ENCODE peak calls at places on chromosomes 3 and 15, in four cellular contexts. Z is A549, X is brain microvascular endothelial cell, I is mammary epithelial cell. Q is an unnamed sample.

GRCh38 chr3:155391583-155391982 is 98.1 kb upstream of the STRIT1 start:
- DNase-seq in Z (peak), X (peak), I (peak), Q (peak)

GRCh38 chr15:77608774-77609173 is 23.9 kb downstream of the LINGO1 start:
- DNase-seq in Z (no peak), X (no peak), I (no peak), Q (no peak)

GRCh38 chr15:60685346-60685937 is 206.5 kb upstream of the ICE2 start:
- DNase-seq in Z (no peak), X (no peak), I (no peak), Q (no peak)

GRCh38 chr3:188868803-188869202 is 303.0 kb upstream of the TPRG1 start:
- DNase-seq in Z (no peak), X (no peak), I (no peak), Q (no peak)

GRCh38 chr15:27077790-27078189 is 106.8 kb downstream of the GABRG3 start:
- DNase-seq in Z (no peak), X (no peak), I (no peak), Q (no peak)

GRCh38 chr15:91456921-91457320 is 356.9 kb downstream of the SV2B start:
- DNase-seq in Z (no peak), X (no peak), I (peak), Q (no peak)

GRCh38 chr3:61569856-61570255 is 8.5 kb downstream of the PTPRG start:
- DNase-seq in Z (no peak), X (no peak), I (no peak), Q (no peak)

GRCh38 chr15:31476411-31476810 is 149.8 kb downstream of the KLF13 start:
- DNase-seq in Z (no peak), X (no peak), I (no peak), Q (no peak)

GRCh38 chr15:44219073-44219472 is 24.0 kb upstream of the FRMD5 start:
- DNase-seq in Z (no peak), X (no peak), I (no peak), Q (no peak)

GRCh38 chr15:60620707-60621106 is 141.8 kb upstream of the ICE2 start:
- DNase-seq in Z (no peak), X (no peak), I (no peak), Q (no peak)

GRCh38 chr15:33089878-33090757 is 104.4 kb downstream of the FMN1 start:
- DNase-seq in Z (no peak), X (peak), I (peak), Q (no peak)

GRCh38 chr3:197694251-197694650 is 42.5 kb downstream of the RUBCN start:
- DNase-seq in Z (no peak), X (no peak), I (no peak), Q (no peak)

GRCh38 chr15:29734917-29735572 is 87.2 kb downstream of the TJP1 start:
- DNase-seq in Z (peak), X (peak), I (no peak), Q (no peak)

GRCh38 chr3:160003520-160004128 is 15.0 kb downstream of the IL12A start:
- DNase-seq in Z (peak), X (peak), I (peak), Q (no peak)

GRCh38 chr3:175338775-175339535 is 479.8 kb downstream of the NAALADL2 start:
- DNase-seq in Z (peak), X (peak), I (peak), Q (peak)

DNA sequence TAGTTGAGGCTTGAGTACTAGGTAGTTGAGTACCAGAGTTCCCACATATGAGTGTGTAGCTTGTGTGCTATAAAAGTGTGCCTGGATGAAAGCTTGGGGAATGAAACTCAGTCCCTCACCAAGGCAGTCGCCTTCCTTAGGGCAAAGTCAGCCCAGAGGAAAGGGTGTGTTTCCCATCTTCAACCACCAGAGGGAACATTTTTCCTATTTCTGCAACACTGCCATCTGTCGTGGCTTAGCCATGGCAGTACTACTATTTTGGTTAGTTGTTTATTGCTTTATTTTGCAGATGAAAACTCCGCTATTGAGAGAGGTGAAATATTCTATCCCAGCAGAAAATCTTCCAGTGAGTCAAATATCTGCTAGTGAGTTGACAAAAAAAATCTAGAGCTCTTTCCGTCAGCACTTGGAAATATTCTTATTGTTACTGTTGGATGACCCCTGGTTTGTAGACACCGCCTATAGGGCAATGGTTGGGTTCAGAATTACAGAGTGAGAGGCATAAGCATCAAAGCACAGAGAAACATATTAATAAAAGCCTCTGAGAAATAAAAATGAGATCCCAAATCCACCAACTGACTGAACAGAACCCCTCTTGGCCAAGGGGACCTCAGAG is 239.9 kb downstream of the CPNE4 start:
- DNase-seq in Z (peak), X (peak), I (peak), Q (peak)
- TF ChIP-seq CTCF in Z (peak), X (peak), I (peak), Q (peak)

GRCh38 chr3:80063535-80063934 is 295.7 kb upstream of the ROBO1 start:
- DNase-seq in Z (no peak), X (no peak), I (no peak), Q (no peak)

DNA sequence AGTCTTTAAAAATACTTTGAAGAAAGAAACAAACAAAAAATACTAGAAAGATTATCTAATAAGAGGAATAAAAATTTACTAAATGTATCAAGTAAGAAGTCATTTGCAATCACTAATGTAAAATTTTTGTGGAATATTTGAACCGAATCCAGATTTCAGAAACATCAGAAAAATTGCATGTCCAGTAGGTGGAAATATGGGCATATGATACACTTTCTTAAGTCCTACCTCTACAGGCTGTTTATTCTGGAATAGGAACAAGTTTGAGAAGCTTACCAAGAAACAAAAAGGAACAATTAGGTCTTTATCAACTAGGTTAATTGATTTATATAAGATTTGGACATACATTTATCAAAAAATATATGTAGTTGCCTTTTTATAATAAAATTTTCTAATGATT is 292.9 kb upstream of the ROBO1 start:
- DNase-seq in Z (no peak), X (no peak), I (no peak), Q (no peak)
- TF ChIP-seq CTCF in Z (no peak), X (no peak), I (no peak), Q (no peak)

GRCh38 chr3:71046791-71047190 is 536.7 kb downstream of the FOXP1 start:
- DNase-seq in Z (no peak), X (no peak), I (no peak), Q (no peak)
- TF ChIP-seq CTCF in Z (no peak), X (no peak), I (no peak), Q (no peak)

DNA sequence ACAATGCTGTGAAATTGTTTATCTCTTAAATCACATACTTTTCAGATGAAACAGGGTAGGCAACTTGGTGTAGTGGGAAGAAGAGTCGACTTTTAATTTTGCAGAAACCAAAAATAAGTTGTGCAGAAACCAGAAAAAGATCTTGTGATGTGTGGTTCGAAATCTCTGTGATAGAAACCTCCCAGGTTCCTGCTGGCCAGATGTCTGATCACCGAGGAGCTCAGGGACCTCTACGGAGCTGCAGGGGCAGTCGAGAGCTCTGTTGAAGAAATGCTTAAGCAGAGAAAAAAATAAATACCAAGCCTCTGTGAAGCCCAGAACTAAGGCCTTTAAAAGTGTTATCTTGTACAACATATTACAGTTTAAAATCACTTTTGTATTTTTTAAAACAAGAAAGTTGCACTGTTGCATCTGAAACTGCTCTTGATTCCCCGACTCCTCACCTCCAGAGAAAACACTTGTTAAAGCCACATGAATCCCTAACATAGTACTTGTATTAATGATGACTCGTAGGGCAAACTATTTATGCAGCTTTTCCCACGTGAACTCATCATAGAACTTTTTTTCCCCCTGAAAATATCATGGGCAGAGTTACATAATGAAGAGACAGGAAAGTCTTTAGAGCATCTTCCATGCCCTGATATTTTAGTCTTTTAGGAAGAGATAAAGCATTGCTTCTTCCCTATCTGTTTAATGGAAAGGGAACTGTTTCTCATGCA is 51.3 kb downstream of the CCK start:
- DNase-seq in Z (no peak), X (no peak), I (peak), Q (no peak)
- TF ChIP-seq CTCF in Z (no peak), X (peak), I (no peak), Q (no peak)

DNA sequence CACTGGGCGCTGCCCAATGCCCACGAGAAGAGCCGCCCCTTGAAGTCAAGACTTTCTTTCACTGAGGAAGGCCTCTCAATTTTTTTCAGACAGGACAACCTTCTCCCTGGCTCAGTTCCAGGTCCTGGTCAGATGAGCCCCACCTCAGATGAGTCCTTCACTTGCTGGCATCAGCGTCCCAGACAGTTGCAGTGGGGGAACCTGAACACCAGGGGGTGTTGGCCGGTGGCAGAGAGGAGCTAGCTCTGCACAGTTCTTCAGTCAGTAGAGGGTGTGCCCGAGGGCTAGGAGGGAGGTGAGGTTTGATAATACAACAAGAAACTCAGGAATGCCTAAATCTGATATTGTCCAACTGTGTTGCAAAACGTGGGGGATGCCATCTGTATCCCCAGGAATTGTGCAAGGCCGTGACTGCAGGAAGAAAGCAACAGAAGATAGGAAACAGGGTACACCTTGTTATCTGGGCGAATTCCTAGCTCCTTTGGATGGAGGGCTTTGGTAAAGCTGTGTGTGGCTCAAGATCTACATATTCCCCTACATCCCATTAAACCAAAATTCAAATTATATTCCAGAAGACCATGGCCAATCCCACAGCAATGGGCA is 34.3 kb downstream of the CCR3 start:
- DNase-seq in Z (peak), X (peak), I (peak), Q (no peak)
- TF ChIP-seq CTCF in Z (no peak), X (peak), I (peak), Q (peak)

Q was measured in AG04449.